ENCODE peak calls at places on chromosomes 5 and 9, in four cellular contexts. Y is breast epithelium, P is fibroblast of the aortic adventitia, G is GM12865. F is an unnamed sample.

GRCh38 chr5:147690595-147690994 is 91.9 kb downstream of the JAKMIP2 start:
- DNase-seq in P (no peak), Y (no peak), G (no peak), F (no peak)

GRCh38 chr5:132655821-132656773 is 1.9 kb upstream of the IL13 start:
- DNase-seq in G (no peak), P (peak; percentile 22), Y (no peak), F (peak; percentile 69)

GRCh38 chr5:66896207-66896606 is 300.0 kb downstream of the MAST4 start:
- DNase-seq in G (no peak), P (peak; percentile 48), Y (no peak), F (no peak)

GRCh38 chr9:35954942-35955546 is 2.9 kb downstream of the OR2S2 start:
- DNase-seq in Y (no peak), G (peak; percentile 79), P (peak; percentile 92), F (peak; percentile 67)

GRCh38 chr9:36876056-36876455 is 158.0 kb downstream of the PAX5 start:
- DNase-seq in Y (no peak), P (no peak), G (no peak), F (no peak)

GRCh38 chr5:77420940-77421339 is 71.2 kb downstream of the WDR41 start:
- DNase-seq in G (no peak), Y (no peak), P (no peak), F (no peak)

GRCh38 chr5:36607114-36607561 is 732 bp downstream of the SLC1A3 start:
- DNase-seq in Y (no peak), G (peak; percentile 25), P (peak; percentile 43), F (no peak)

GRCh38 chr9:4923580-4924544 is 61.2 kb upstream of the JAK2 start:
- DNase-seq in Y (no peak), P (peak; percentile 46), G (peak; percentile 63), F (peak; percentile 30)

GRCh38 chr5:174614500-174615135 is 109.8 kb upstream of the MSX2 start:
- DNase-seq in P (no peak), G (no peak), Y (no peak), F (no peak)

GRCh38 chr5:180637962-180638680 is 11.3 kb downstream of the FLT4 start:
- DNase-seq in Y (peak; percentile 28), P (no peak), G (no peak), F (no peak)

GRCh38 chr9:84669293-84670105 is at the start of gene NTRK2:
- DNase-seq in Y (no peak), G (peak; percentile 28), P (peak; percentile 11), F (peak; percentile 11)

GRCh38 chr5:43497311-43498104 is 13.8 kb upstream of the TMEM267 start:
- DNase-seq in Y (no peak), G (no peak), P (no peak), F (no peak)

GRCh38 chr5:55519001-55519400 is 15.8 kb downstream of the PLPP1 start:
- DNase-seq in G (no peak), P (no peak), Y (no peak), F (no peak)

GRCh38 chr5:82939326-82939725 is 137.9 kb downstream of the TMEM167A start:
- DNase-seq in P (no peak), Y (no peak), G (no peak), F (no peak)

GRCh38 chr9:105712773-105713172 is 18.4 kb downstream of the TMEM38B start:
- DNase-seq in G (no peak), Y (no peak), P (no peak), F (no peak)

GRCh38 chr9:10875752-10876151 is 262.9 kb upstream of the PTPRD start:
- DNase-seq in Y (no peak), G (no peak), P (peak; percentile 33), F (no peak)

GRCh38 chr9:14899815-14900193 is 10.4 kb downstream of the FREM1 start:
- DNase-seq in P (no peak), Y (no peak), G (no peak), F (no peak)

GRCh38 chr5:141816598-141817399 is 61.4 kb downstream of the PCDH1 start:
- DNase-seq in G (no peak), P (peak; percentile 14), Y (no peak), F (no peak)

GRCh38 chr5:78771260-78772240 is 123.0 kb upstream of the LHFPL2 start:
- DNase-seq in P (no peak), Y (no peak), G (no peak), F (no peak)

GRCh38 chr5:159182691-159183090 is 26.7 kb downstream of the RNF145 start:
- DNase-seq in G (no peak), Y (no peak), P (peak; percentile 73), F (no peak)

GRCh38 chr5:177043958-177044357 is 21.5 kb downstream of the ZNF346 start:
- DNase-seq in G (no peak), P (no peak), Y (no peak), F (no peak)

GRCh38 chr5:77066823-77067442 is 20.2 kb downstream of the ZBED3 start:
- DNase-seq in G (peak; percentile 40), P (peak; percentile 90), Y (no peak), F (no peak)

GRCh38 chr5:59034498-59035186 is 451.8 kb downstream of the RAB3C start:
- DNase-seq in G (peak; percentile 52), P (peak; percentile 77), Y (no peak), F (peak; percentile 38)

GRCh38 chr9:98738741-98739140 is 30.0 kb upstream of the GABBR2 start:
- DNase-seq in G (no peak), P (no peak), Y (no peak), F (no peak)

GRCh38 chr9:132572921-132573320 is 9.5 kb upstream of the BARHL1 start:
- DNase-seq in Y (no peak), P (no peak), G (no peak), F (no peak)

GRCh38 chr5:55608595-55608994 is 73.8 kb upstream of the PLPP1 start:
- DNase-seq in P (no peak), G (no peak), Y (no peak), F (no peak)

GRCh38 chr5:116130471-116130870 is 45.6 kb downstream of the COMMD10 start:
- DNase-seq in Y (no peak), G (no peak), P (peak; percentile 50), F (no peak)

GRCh38 chr9:98168952-98169488 is 23.4 kb downstream of the CORO2A start:
- DNase-seq in P (peak; percentile 28), Y (peak; percentile 48), G (peak; percentile 92), F (peak; percentile 73)

GRCh38 chr9:109779711-109780452 is at the start of gene PALM2AKAP2:
- DNase-seq in P (peak; percentile 46), Y (no peak), G (peak; percentile 6), F (no peak)

GRCh38 chr5:95449460-95449859 is 58.3 kb downstream of the FAM81B start:
- DNase-seq in Y (no peak), P (no peak), G (no peak), F (no peak)

GRCh38 chr5:103804714-103805113 is 242.1 kb upstream of the NUDT12 start:
- DNase-seq in G (no peak), P (peak; percentile 9), Y (no peak), F (no peak)

GRCh38 chr5:8884029-8884428 is 661.8 kb downstream of the SEMA5A start:
- DNase-seq in Y (no peak), P (peak; percentile 20), G (no peak), F (no peak)
- TF ChIP-seq CTCF in Y (no peak), P (peak; percentile 19), G (no peak), F (no peak)

GRCh38 chr5:92559743-92560142 is 1021.3 kb downstream of the NR2F1-AS1 start:
- DNase-seq in Y (no peak), P (peak; percentile 72), G (no peak), F (no peak)
- TF ChIP-seq CTCF in Y (no peak), P (peak; percentile 24), G (no peak), F (no peak)

GRCh38 chr5:173496129-173496882 is 120.1 kb downstream of the BOD1 start:
- DNase-seq in G (no peak), P (peak; percentile 51), Y (no peak), F (no peak)
- TF ChIP-seq CTCF in G (no peak), P (peak; percentile 37), Y (no peak), F (no peak)

GRCh38 chr5:111061618-111062017 is 9.9 kb upstream of the TSLP start:
- DNase-seq in P (no peak), G (no peak), Y (no peak), F (no peak)

GRCh38 chr5:111066261-111066938 is 5.1 kb upstream of the TSLP start:
- DNase-seq in G (no peak), P (peak; percentile 30), Y (no peak), F (no peak)

GRCh38 chr5:111060169-111060568 is 11.3 kb upstream of the TSLP start:
- DNase-seq in Y (no peak), P (no peak), G (no peak), F (no peak)

GRCh38 chr5:111068208-111068607 is 3.3 kb upstream of the TSLP start:
- DNase-seq in G (no peak), P (peak; percentile 40), Y (no peak), F (no peak)

DNA sequence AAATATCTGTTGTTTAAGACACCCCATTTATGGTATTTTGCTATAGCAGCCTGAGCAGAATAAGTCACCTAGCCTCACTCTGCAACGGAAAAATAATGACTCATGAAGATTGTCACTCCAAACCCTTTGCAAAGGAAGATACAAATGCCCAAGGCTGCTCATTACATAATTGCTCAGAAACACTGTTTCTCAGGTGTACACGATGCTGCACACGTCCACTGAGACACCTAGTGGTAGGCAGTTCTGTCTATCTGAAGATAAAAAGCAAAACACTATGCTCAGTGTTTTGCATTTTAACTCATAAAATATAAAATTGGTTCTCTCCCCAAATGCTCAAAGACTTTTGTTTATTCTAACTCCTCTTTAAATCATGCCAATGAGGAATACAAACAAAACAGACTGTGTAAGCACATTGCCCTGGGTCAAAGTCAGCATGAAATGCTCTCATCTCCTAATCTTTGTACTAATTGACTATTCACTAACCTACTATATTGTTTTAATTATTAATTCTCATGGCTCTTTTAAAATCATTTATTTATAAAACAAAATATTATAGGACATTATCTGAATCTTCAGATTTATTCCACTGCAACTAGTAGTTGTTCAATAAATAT is 7.7 kb upstream of the TSLP start:
- DNase-seq in P (peak; percentile 37), Y (no peak), G (peak; percentile 53), F (peak; percentile 18)
- TF ChIP-seq CTCF in P (peak; percentile 55), Y (peak; percentile 27), G (peak; percentile 60), F (no peak)

DNA sequence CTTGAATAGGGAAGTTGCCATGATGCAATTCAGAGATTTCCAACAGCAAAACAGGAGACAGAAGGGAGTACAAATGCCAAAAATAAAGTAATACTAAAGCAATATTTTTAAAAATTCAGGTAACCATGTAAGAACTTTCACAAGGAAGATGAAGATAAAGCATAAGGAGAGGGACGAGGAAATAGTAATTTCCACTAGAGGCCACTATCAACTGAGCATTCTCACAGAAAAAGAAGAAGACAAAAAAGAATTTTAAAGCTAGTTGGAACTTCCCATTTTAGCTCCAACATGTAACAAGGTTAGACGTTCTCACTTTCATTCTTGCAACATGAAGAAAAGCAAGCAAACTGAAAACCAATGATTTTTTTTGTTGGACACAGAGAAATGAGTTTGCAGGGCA is 779.9 kb upstream of the CDH6 start:
- DNase-seq in G (no peak), Y (no peak), P (peak; percentile 7), F (no peak)
- TF ChIP-seq CTCF in G (no peak), Y (no peak), P (peak; percentile 19), F (no peak)

F was measured in activated CD8-positive, alpha-beta T cell treated with anti-CD3 and anti-CD28 coated beads for 36 hours.